ENCODE peak calls at places on chromosomes 1 and 21, in seven cellular contexts. Q is Panc1, G is GM23338, N is sigmoid colon, F is suprapubic skin, W is breast epithelium, E is prostate gland. S is an unnamed sample.

GRCh38 chr1:46219551-46220520 is 16.7 kb downstream of the LURAP1 start:
- DNase-seq in Q (no peak), G (no peak), N (no peak), F (no peak), W (no peak), E (no peak), S (no peak)

GRCh38 chr1:79695133-79695532 is 688.6 kb upstream of the ADGRL4 start:
- DNase-seq in Q (no peak), G (no peak), N (no peak), F (no peak), W (no peak), E (no peak), S (no peak)

GRCh38 chr1:50332941-50333594 is 90.2 kb downstream of the DMRTA2 start:
- DNase-seq in Q (no peak), G (peak), N (no peak), F (no peak), W (no peak), E (peak), S (no peak)

GRCh38 chr1:98277111-98277510 is 356.3 kb upstream of the DPYD start:
- DNase-seq in Q (no peak), G (no peak), N (no peak), F (no peak), W (no peak), E (no peak), S (no peak)

GRCh38 chr1:7669559-7670208 is 101.4 kb upstream of the VAMP3 start:
- DNase-seq in Q (peak), G (peak), N (no peak), F (no peak), W (peak), E (peak), S (no peak)

GRCh38 chr1:50851466-50851865 is 108.6 kb downstream of the FAF1 start:
- DNase-seq in Q (no peak), G (no peak), N (no peak), F (no peak), W (no peak), E (no peak), S (no peak)

GRCh38 chr1:178870944-178871343 is at the start of gene ANGPTL1:
- DNase-seq in Q (no peak), G (peak), N (no peak), F (no peak), W (no peak), E (no peak), S (no peak)

GRCh38 chr1:206663832-206664652 is 20.7 kb upstream of the MAPKAPK2 start:
- DNase-seq in Q (peak), G (peak), N (peak), F (no peak), W (no peak), E (peak), S (peak)

GRCh38 chr1:110780600-110781484 is 92.1 kb upstream of the CD53 start:
- DNase-seq in Q (no peak), G (peak), N (peak), F (peak), W (peak), E (peak), S (peak)

GRCh38 chr1:226223786-226224244 is 351 bp downstream of the MIXL1 start:
- DNase-seq in Q (no peak), G (peak), N (no peak), F (no peak), W (no peak), E (no peak), S (no peak)

GRCh38 chr1:219085082-219085481 is 88.6 kb upstream of the LYPLAL1 start:
- DNase-seq in Q (no peak), G (no peak), N (no peak), F (no peak), W (no peak), E (no peak), S (no peak)

GRCh38 chr1:183551924-183552323 is 38.3 kb downstream of the NCF2 start:
- DNase-seq in Q (no peak), G (no peak), N (no peak), F (no peak), W (no peak), E (no peak), S (no peak)

GRCh38 chr1:8090241-8090702 is 64.2 kb upstream of the ERRFI1 start:
- DNase-seq in Q (no peak), G (no peak), N (no peak), F (no peak), W (no peak), E (no peak), S (no peak)

GRCh38 chr1:225897595-225898514 is 8.9 kb upstream of the LEFTY1 start:
- DNase-seq in Q (no peak), G (no peak), N (no peak), F (no peak), W (no peak), E (no peak), S (no peak)

GRCh38 chr1:94597701-94598100 is 56.1 kb upstream of the F3 start:
- DNase-seq in Q (no peak), G (no peak), N (no peak), F (no peak), W (no peak), E (no peak), S (no peak)

GRCh38 chr1:215257280-215257679 is 174.7 kb downstream of the KCNK2 start:
- DNase-seq in Q (no peak), G (no peak), N (no peak), F (no peak), W (no peak), E (no peak), S (no peak)

GRCh38 chr1:165512817-165513216 is 31.0 kb upstream of the LRRC52 start:
- DNase-seq in Q (no peak), G (peak), N (no peak), F (no peak), W (no peak), E (no peak), S (peak)

GRCh38 chr1:150551784-150552691 is 2.8 kb downstream of the ADAMTSL4 start:
- DNase-seq in Q (no peak), G (no peak), N (peak), F (peak), W (peak), E (peak), S (peak)

DNA sequence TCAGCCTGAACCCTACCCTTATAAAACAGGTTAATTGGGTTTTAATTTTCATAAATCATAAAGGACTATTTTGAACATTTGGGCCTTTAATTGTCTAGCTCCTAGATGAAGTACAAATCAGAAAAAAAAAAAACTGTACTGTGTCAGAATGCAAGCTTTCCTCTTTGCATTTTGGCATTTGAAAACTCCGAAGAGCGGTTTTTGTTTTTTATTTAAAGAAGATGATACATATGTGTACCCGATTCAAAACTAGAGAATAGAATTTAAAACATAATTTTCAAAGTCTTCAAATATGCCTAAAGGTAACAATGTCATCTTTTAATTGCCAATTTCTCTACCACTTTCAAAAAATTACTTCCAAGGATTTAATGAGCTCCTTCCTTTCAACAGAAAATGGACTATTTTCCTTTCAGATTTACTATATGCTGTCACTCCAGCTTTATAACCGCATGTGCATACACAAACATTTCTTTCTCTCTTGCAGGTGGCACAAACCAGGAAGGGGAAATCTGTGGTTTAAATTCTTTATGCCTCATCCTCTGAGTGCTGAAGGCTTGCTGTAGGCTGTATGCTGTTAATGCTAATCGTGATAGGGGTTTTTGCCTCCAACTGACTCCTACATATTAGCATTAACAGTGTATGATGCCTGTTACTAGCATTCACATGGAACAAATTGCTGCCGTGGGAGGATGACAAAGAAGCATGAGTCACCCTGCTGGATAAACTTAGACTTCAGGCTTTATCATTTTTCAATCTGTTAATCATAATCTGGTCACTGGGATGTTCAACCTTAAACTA is 33.7 kb downstream of the MRPL39 start:
- DNase-seq in Q (peak), G (no peak), N (no peak), F (no peak), W (no peak), E (no peak), S (no peak)
- H3K27ac ChIP-seq in Q (peak), G (no peak), N (no peak), F (no peak), W (no peak), E (no peak), S (no peak)

GRCh38 chr1:88466899-88467580 is 217.0 kb upstream of the PKN2 start:
- DNase-seq in Q (no peak), G (no peak), N (no peak), F (no peak), W (no peak), E (no peak), S (no peak)

GRCh38 chr1:88457197-88457596 is 226.9 kb upstream of the PKN2 start:
- DNase-seq in Q (no peak), G (no peak), N (no peak), F (no peak), W (no peak), E (no peak), S (no peak)

GRCh38 chr1:88463401-88463800 is 220.7 kb upstream of the PKN2 start:
- DNase-seq in Q (no peak), G (no peak), N (no peak), F (no peak), W (no peak), E (no peak), S (no peak)

GRCh38 chr1:88462481-88463261 is 221.4 kb upstream of the PKN2 start:
- DNase-seq in Q (no peak), G (peak), N (peak), F (no peak), W (no peak), E (no peak), S (no peak)
- H3K4me3 ChIP-seq in Q (peak), G (peak), N (peak), F (peak), W (peak), E (peak), S (peak)

GRCh38 chr21:43866659-43867331 is 1.8 kb downstream of the AGPAT3 start:
- DNase-seq in Q (no peak), G (no peak), N (no peak), F (no peak), W (no peak), E (peak), S (no peak)

GRCh38 chr21:43864806-43865470 is at the start of gene AGPAT3:
- DNase-seq in Q (no peak), G (peak), N (no peak), F (no peak), W (no peak), E (no peak), S (no peak)

GRCh38 chr21:43865471-43866181 is 603 bp downstream of the AGPAT3 start:
- DNase-seq in Q (no peak), G (peak), N (peak), F (no peak), W (no peak), E (no peak), S (no peak)

GRCh38 chr21:43866233-43866632 is 1.2 kb downstream of the AGPAT3 start:
- DNase-seq in Q (no peak), G (peak), N (peak), F (no peak), W (peak), E (peak), S (no peak)

GRCh38 chr21:43864313-43864805 is 664 bp upstream of the AGPAT3 start:
- DNase-seq in Q (no peak), G (peak), N (peak), F (no peak), W (peak), E (peak), S (no peak)
- TF ChIP-seq POLR2AphosphoS5 in Q (no peak), G (peak), N (peak), F (no peak), W (peak), E (peak), S (peak)

DNA sequence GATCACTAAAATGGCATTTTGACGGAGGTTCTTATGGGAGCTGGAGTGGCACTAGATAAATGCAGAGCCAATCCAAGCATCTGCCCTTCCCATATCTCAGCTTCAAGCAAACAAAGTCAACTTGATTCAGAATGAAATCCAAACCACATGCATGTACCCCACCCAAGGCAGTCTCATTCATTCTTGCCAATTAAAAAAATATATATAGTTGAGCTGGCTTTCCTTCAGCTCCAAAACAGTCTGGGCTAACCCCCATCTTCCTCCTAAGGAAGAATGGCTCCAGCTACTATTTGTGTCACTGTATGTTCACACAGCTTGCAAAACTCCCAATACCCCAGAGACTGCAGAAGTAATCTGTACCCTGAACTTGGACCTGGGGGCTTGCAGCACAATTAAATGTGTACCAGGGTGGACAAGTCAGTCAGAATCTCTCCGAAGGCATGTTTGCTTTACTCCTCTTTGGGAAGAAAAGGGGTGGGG is 35.5 kb downstream of the GPR3 start:
- DNase-seq in Q (no peak), G (no peak), N (no peak), F (no peak), W (no peak), E (no peak), S (no peak)
- H3K27ac ChIP-seq in Q (no peak), G (peak), N (peak), F (peak), W (peak), E (peak), S (peak)

GRCh38 chr1:207823531-207823879 is 71.7 kb downstream of the CD46 start:
- DNase-seq in Q (no peak), G (no peak), N (no peak), F (no peak), W (no peak), E (no peak), S (no peak)

GRCh38 chr1:207825296-207825695 is 73.4 kb downstream of the CD46 start:
- DNase-seq in Q (no peak), G (no peak), N (no peak), F (peak), W (no peak), E (no peak), S (no peak)

GRCh38 chr1:207824691-207825090 is 72.8 kb downstream of the CD46 start:
- DNase-seq in Q (no peak), G (no peak), N (peak), F (peak), W (no peak), E (no peak), S (no peak)

GRCh38 chr1:207822602-207823451 is 71.0 kb downstream of the CD46 start:
- DNase-seq in Q (no peak), G (peak), N (peak), F (peak), W (peak), E (peak), S (peak)

GRCh38 chr1:207823880-207824566 is 72.2 kb downstream of the CD46 start:
- DNase-seq in Q (no peak), G (peak), N (peak), F (peak), W (peak), E (peak), S (peak)
- H3K4me3 ChIP-seq in Q (peak), G (no peak), N (peak), F (peak), W (peak), E (peak), S (peak)

GRCh38 chr1:209839875-209840491 is 12.2 kb downstream of the UTP25 start:
- DNase-seq in Q (peak), G (no peak), N (no peak), F (no peak), W (no peak), E (no peak), S (peak)
- TF ChIP-seq POLR2AphosphoS5 in Q (no peak), G (no peak), N (peak), F (no peak), W (no peak), E (no peak), S (peak)

GRCh38 chr21:38992737-38993136 is 187.0 kb downstream of the ETS2 start:
- DNase-seq in Q (no peak), G (no peak), N (no peak), F (no peak), W (no peak), E (no peak), S (no peak)
- H3K27ac ChIP-seq in Q (no peak), G (no peak), N (peak), F (peak), W (peak), E (peak), S (peak)

GRCh38 chr1:27366113-27366410 is 699 bp downstream of the MAP3K6 start:
- DNase-seq in Q (no peak), G (peak), N (peak), F (peak), W (peak), E (peak), S (peak)

GRCh38 chr1:27363766-27364695 is 2.7 kb downstream of the MAP3K6 start:
- DNase-seq in Q (no peak), G (no peak), N (no peak), F (no peak), W (no peak), E (no peak), S (no peak)

GRCh38 chr1:27365372-27366112 is 1.2 kb downstream of the MAP3K6 start:
- DNase-seq in Q (peak), G (peak), N (peak), F (peak), W (peak), E (peak), S (peak)

GRCh38 chr1:27366411-27367159 is at the start of gene MAP3K6:
- DNase-seq in Q (no peak), G (peak), N (peak), F (peak), W (peak), E (peak), S (peak)

DNA sequence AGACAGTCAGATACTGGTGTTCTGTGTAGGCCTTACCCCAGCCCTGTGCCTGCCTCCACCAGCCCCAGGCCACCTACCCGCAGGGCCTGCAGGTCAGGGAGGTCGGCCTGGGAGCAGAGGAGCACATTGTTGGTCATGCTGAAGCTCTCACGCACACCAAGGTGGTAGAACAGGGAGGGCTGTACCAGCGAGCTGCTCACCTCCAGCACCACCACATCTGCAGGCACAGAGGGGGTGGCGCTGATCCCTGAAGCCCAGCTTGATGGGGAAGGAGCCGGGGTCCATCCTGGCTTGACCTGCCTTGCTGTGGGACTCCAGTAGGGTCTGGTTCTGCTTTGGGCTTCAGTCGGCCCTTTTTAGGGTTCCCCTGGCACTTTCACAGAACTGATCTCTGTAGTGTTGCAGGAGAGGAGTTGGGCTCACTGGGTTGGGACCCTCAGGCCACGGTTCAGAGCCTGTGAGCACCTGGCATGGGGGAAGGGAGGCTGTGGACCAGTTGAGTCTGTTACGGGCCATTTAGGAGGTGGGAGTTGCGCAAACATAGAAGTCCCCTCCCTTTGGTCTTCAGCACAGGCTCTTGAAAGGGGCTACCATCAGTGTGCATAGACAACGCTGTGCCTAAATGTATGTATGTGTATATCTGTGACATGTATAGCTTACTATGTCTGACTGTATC is 1.9 kb downstream of the MAP3K6 start:
- DNase-seq in Q (no peak), G (no peak), N (no peak), F (no peak), W (no peak), E (no peak), S (no peak)
- H3K4me3 ChIP-seq in Q (peak), G (peak), N (peak), F (peak), W (peak), E (peak), S (peak)